ENCODE peak calls at places on chromosomes 6 and 20, in ten cellular contexts. S, O, A, N, J, Y, K, H, L and G are unnamed samples.

GRCh38 chr6:30683137-30683979 is 3.1 kb downstream of the PPP1R18 start:
- DNase-seq in A (no peak), O (no peak), H (peak; percentile 37), J (no peak), S (no peak), N (no peak), Y (no peak), L (no peak), K (no peak), G (no peak)

GRCh38 chr6:136113736-136114173 is 136.4 kb downstream of the MTFR2 start:
- DNase-seq in N (peak; percentile 17), Y (no peak), S (peak; percentile 67), L (no peak), J (no peak), H (no peak), K (peak; percentile 43), A (peak; percentile 63), O (peak; percentile 70), G (no peak)

GRCh38 chr6:98041921-98042320 is 758.9 kb upstream of the MMS22L start:
- DNase-seq in A (peak; percentile 19), H (no peak), Y (no peak), L (no peak), N (no peak), K (no peak), J (no peak), S (no peak), O (peak; percentile 58), G (no peak)

GRCh38 chr6:98931710-98932109 is 16.0 kb downstream of the FBXL4 start:
- DNase-seq in N (no peak), A (no peak), Y (no peak), K (no peak), J (no peak), H (peak; percentile 18), L (no peak), O (no peak), S (no peak), G (no peak)

GRCh38 chr20:59948828-59949720 is 8.9 kb downstream of the FAM217B start:
- DNase-seq in K (peak; percentile 27), L (no peak), N (no peak), Y (no peak), A (no peak), S (no peak), H (no peak), J (no peak), O (peak; percentile 71), G (no peak)

GRCh38 chr20:53036992-53037391 is 64.8 kb downstream of the TSHZ2 start:
- DNase-seq in L (no peak), A (no peak), O (no peak), K (no peak), J (no peak), S (no peak), Y (no peak), H (no peak), N (no peak), G (no peak)

GRCh38 chr6:113672691-113673149 is 184.4 kb upstream of the MARCKS start:
- DNase-seq in Y (no peak), J (peak; percentile 67), H (no peak), L (peak; percentile 77), S (peak; percentile 68), K (no peak), N (peak; percentile 56), A (peak; percentile 75), O (no peak), G (no peak)

GRCh38 chr20:44692932-44693476 is 22.2 kb upstream of the CCN5 start:
- DNase-seq in K (peak; percentile 60), A (peak; percentile 94), S (peak; percentile 91), N (peak; percentile 86), Y (peak; percentile 99), J (no peak), O (no peak), H (no peak), L (peak; percentile 98), G (peak; percentile 84)

GRCh38 chr20:58649288-58650180 is 1.5 kb upstream of the STX16 start:
- DNase-seq in Y (peak; percentile 82), O (peak; percentile 58), S (no peak), H (peak; percentile 78), J (peak; percentile 73), L (no peak), N (no peak), K (peak; percentile 44), A (no peak), G (no peak)

GRCh38 chr6:139027620-139028182 is 844 bp upstream of the ABRACL start:
- DNase-seq in S (no peak), Y (no peak), K (no peak), N (no peak), O (peak; percentile 82), L (no peak), H (no peak), J (no peak), A (peak; percentile 30), G (no peak)

DNA sequence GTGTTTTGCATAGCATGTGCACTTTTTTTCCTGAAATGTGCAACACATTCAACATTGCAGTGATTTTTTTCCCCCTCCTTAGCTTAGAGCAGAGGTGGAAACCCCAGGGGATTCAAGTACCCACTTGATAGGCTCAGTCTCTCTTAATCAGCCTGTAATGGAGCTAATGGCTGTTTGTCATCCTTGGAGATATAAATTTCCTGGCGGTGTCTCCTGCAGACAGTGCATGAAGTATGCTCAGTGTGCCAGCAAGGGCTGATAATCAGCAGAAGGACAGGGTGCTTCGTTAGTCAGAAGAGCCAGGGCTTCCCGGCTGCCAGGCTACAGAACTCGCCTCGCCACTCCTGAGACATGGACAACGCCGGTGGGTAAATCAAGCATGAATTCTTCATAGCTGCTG is 69.8 kb upstream of the PHACTR2 start:
- DNase-seq in A (peak; percentile 10), K (peak; percentile 33), J (no peak), Y (no peak), S (no peak), L (no peak), O (peak; percentile 8), H (no peak), N (no peak), G (no peak)
- H3K27ac ChIP-seq in A (no peak overlapping the region), K (peak overlapping the region; percentile 45), J (no peak overlapping the region), Y (no peak overlapping the region), S (no peak overlapping the region), L (no peak overlapping the region), O (no peak overlapping the region), H (no peak overlapping the region), N (no peak overlapping the region), G (no peak overlapping the region)

DNA sequence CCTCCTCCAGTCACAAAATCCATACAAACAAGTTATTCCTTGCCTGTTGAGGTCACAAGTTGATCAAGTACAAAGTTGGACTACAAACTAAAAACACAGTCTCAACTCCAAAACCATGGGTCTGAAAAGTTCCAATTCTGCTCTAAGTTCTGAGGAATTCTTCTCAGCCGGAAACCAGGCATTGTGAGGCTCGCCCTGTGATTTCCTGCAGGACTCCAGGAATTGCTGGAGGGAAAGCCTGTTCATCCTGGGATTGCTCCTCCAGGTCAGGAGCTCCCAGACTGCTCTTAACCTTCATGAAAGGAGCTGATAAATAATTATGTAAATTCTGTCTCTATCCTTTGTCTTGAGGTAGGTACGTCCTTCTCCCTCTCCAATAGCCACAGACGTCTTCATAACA is 8.5 kb downstream of the TRAM2 start:
- DNase-seq in L (no peak), N (no peak), K (no peak), O (no peak), Y (no peak), A (no peak), H (no peak), S (no peak), J (no peak), G (no peak)
- H3K4me1 ChIP-seq in L (no peaks in the 10 kb centered on the region), N (peaks cover 40% of the 10 kb centered on the region), K (peaks cover 25% of the 10 kb centered on the region), O (peaks cover 47% of the 10 kb centered on the region), Y (peaks cover 36% of the 10 kb centered on the region), A (peaks cover 61% of the 10 kb centered on the region), H (no peaks in the 10 kb centered on the region), S (peaks cover 43% of the 10 kb centered on the region), J (peaks cover 57% of the 10 kb centered on the region), G (peaks cover 97% of the 10 kb centered on the region)

GRCh38 chr20:7029005-7029404 is 261.5 kb downstream of the BMP2 start:
- DNase-seq in H (no peak), J (no peak), O (no peak), K (no peak), Y (no peak), L (no peak), S (no peak), A (no peak), N (no peak), G (no peak)
- TF ChIP-seq CTCF in H (no peak), J (no peak), O (no peak), K (no peak), Y (no peak), L (no peak), S (no peak), A (no peak), N (no peak), G (no peak)

GRCh38 chr20:10219452-10219791 is 792 bp downstream of the SNAP25 start:
- DNase-seq in N (peak; percentile 66), A (peak; percentile 60), O (peak; percentile 79), S (peak; percentile 65), L (peak; percentile 84), H (peak; percentile 90), J (peak; percentile 84), Y (peak; percentile 78), K (peak; percentile 84), G (peak; percentile 16)

GRCh38 chr20:10219993-10220750 is 1.5 kb downstream of the SNAP25 start:
- DNase-seq in K (no peak), L (no peak), J (no peak), S (no peak), H (no peak), N (no peak), Y (no peak), O (no peak), A (no peak), G (no peak)

GRCh38 chr20:10221022-10221421 is 2.4 kb downstream of the SNAP25 start:
- DNase-seq in O (no peak), J (no peak), L (no peak), H (no peak), Y (no peak), K (no peak), S (no peak), A (no peak), N (no peak), G (no peak)

GRCh38 chr20:10217517-10218410 is 866 bp upstream of the SNAP25 start:
- DNase-seq in J (no peak), N (no peak), O (peak; percentile 84), L (peak; percentile 83), Y (no peak), S (no peak), A (peak; percentile 98), H (peak; percentile 48), K (peak; percentile 69), G (peak; percentile 11)

DNA sequence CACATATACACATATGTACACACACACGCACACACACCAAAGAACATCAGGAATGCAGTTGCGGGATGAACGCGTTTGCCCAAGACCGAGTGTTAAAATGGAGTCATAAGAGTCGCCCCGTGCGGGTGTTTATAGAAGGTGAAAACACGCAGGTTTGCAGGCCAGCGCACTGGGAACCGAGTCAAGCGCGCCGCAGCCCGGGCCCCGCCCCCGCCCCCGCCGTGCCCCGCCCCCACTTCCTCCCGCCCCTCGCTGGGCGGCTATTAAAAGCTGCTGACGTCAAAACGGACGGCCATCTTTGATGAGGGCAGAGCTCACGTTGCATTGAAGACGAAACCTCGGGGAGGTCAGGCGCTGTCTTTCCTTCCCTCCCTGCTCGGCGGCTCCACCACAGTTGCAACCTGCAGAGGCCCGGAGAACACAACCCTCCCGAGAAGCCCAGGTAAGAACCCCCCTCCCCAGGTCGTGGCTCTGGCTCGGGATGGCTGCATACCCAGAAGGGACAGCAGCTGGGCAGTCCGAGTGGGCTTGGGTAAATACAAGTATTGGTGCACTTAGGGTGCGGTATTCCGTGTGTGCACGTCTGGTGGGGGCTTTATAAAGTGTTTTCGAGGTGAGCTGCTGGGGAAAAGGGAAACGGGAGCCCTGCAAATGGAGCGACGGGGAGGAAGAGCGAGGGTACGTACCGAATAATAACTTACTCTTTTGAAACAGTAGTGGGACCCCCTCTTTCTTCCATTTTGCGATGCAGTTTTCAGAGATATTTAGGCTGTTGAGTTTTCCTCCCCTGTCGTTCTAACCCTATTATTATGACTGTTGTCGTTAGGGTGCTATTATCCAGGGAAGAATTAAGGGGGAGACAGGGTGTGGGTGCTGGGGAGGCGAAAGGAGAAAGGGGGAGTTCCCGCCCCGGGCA is at the start of gene SNAP25:
- DNase-seq in H (peak; percentile 68), S (peak; percentile 60), Y (peak; percentile 82), N (no peak), K (peak; percentile 74), O (peak; percentile 96), A (peak; percentile 84), J (no peak), L (peak; percentile 81), G (peak; percentile 3)
- H3K27ac ChIP-seq in H (peak within 1 kb of the TSS; percentile 47), S (peak within 1 kb of the TSS; percentile 50), Y (no peak within 1 kb of the TSS), N (no peak within 1 kb of the TSS), K (peak within 1 kb of the TSS; percentile 92), O (peak within 1 kb of the TSS; percentile 52), A (peak within 1 kb of the TSS; percentile 96), J (peak within 1 kb of the TSS; percentile 30), L (peak within 1 kb of the TSS; percentile 80), G (peak within 1 kb of the TSS; percentile 82)